ENCODE peak calls at places on chromosomes 12 and 14, in six cellular contexts. One of them, this sample, is unnamed.

GRCh38 chr14:36096090-36096489 is 80.4 kb downstream of the PTCSC3 start:
- DNase-seq in NB4: no peak
- DNase-seq in OCI-M1: no peak
- DNase-seq in DMS 273 treated with DMSO at 0.1 percent for 48 hours: no peak
- DNase-seq in retina: no peak
- DNase-seq in activated CD4-positive, alpha-beta T cell treated with anti-CD3 and anti-CD28 coated beads, Interleukin-2, amount 10 ng/mL, durations not matched to agents 7 days and 5 days: no peak
- DNase-seq in this sample: no peak

GRCh38 chr14:103067231-103067954 is 10.0 kb upstream of the CDC42BPB start:
- DNase-seq in DMS 273 treated with DMSO at 0.1 percent for 48 hours: no peak
- DNase-seq in activated CD4-positive, alpha-beta T cell treated with anti-CD3 and anti-CD28 coated beads, Interleukin-2, amount 10 ng/mL, durations not matched to agents 7 days and 5 days: no peak
- DNase-seq in retina: no peak
- DNase-seq in NB4: no peak
- DNase-seq in OCI-M1: no peak
- DNase-seq in this sample: no peak

GRCh38 chr12:868722-869121 is 80.8 kb downstream of the RAD52 start:
- DNase-seq in retina: no peak
- DNase-seq in OCI-M1: no peak
- DNase-seq in DMS 273 treated with DMSO at 0.1 percent for 48 hours: no peak
- DNase-seq in NB4: no peak
- DNase-seq in activated CD4-positive, alpha-beta T cell treated with anti-CD3 and anti-CD28 coated beads, Interleukin-2, amount 10 ng/mL, durations not matched to agents 7 days and 5 days: no peak
- DNase-seq in this sample: no peak

GRCh38 chr12:22361785-22362184 is 27.3 kb upstream of the ST8SIA1 start:
- DNase-seq in NB4: no peak
- DNase-seq in activated CD4-positive, alpha-beta T cell treated with anti-CD3 and anti-CD28 coated beads, Interleukin-2, amount 10 ng/mL, durations not matched to agents 7 days and 5 days: no peak
- DNase-seq in retina: no peak
- DNase-seq in OCI-M1: no peak
- DNase-seq in DMS 273 treated with DMSO at 0.1 percent for 48 hours: no peak
- DNase-seq in this sample: no peak

GRCh38 chr14:85688024-85688423 is 158.1 kb downstream of the FLRT2 start:
- DNase-seq in DMS 273 treated with DMSO at 0.1 percent for 48 hours: no peak
- DNase-seq in retina: no peak
- DNase-seq in activated CD4-positive, alpha-beta T cell treated with anti-CD3 and anti-CD28 coated beads, Interleukin-2, amount 10 ng/mL, durations not matched to agents 7 days and 5 days: no peak
- DNase-seq in NB4: no peak
- DNase-seq in OCI-M1: no peak
- DNase-seq in this sample: no peak

GRCh38 chr14:55532645-55533309 is 47.2 kb upstream of the KTN1 start:
- DNase-seq in OCI-M1: no peak
- DNase-seq in retina: no peak
- DNase-seq in activated CD4-positive, alpha-beta T cell treated with anti-CD3 and anti-CD28 coated beads, Interleukin-2, amount 10 ng/mL, durations not matched to agents 7 days and 5 days: no peak
- DNase-seq in NB4: no peak
- DNase-seq in DMS 273 treated with DMSO at 0.1 percent for 48 hours: peak; percentile 41
- DNase-seq in this sample: no peak

GRCh38 chr12:67484788-67485480 is 163.6 kb upstream of the DYRK2 start:
- DNase-seq in activated CD4-positive, alpha-beta T cell treated with anti-CD3 and anti-CD28 coated beads, Interleukin-2, amount 10 ng/mL, durations not matched to agents 7 days and 5 days: peak; percentile 27
- DNase-seq in retina: no peak
- DNase-seq in DMS 273 treated with DMSO at 0.1 percent for 48 hours: no peak
- DNase-seq in OCI-M1: no peak
- DNase-seq in NB4: no peak
- DNase-seq in this sample: no peak

GRCh38 chr12:29656762-29657538 is 126.8 kb downstream of the TMTC1 start:
- DNase-seq in NB4: no peak
- DNase-seq in OCI-M1: no peak
- DNase-seq in activated CD4-positive, alpha-beta T cell treated with anti-CD3 and anti-CD28 coated beads, Interleukin-2, amount 10 ng/mL, durations not matched to agents 7 days and 5 days: no peak
- DNase-seq in DMS 273 treated with DMSO at 0.1 percent for 48 hours: peak; percentile 51
- DNase-seq in retina: no peak
- DNase-seq in this sample: no peak

GRCh38 chr12:109598428-109598854 is 24.8 kb downstream of the MVK start:
- DNase-seq in retina: no peak
- DNase-seq in OCI-M1: no peak
- DNase-seq in DMS 273 treated with DMSO at 0.1 percent for 48 hours: no peak
- DNase-seq in NB4: no peak
- DNase-seq in activated CD4-positive, alpha-beta T cell treated with anti-CD3 and anti-CD28 coated beads, Interleukin-2, amount 10 ng/mL, durations not matched to agents 7 days and 5 days: no peak
- DNase-seq in this sample: no peak

GRCh38 chr12:92369643-92370042 is 224.0 kb upstream of the BTG1 start:
- DNase-seq in DMS 273 treated with DMSO at 0.1 percent for 48 hours: no peak
- DNase-seq in activated CD4-positive, alpha-beta T cell treated with anti-CD3 and anti-CD28 coated beads, Interleukin-2, amount 10 ng/mL, durations not matched to agents 7 days and 5 days: no peak
- DNase-seq in NB4: no peak
- DNase-seq in OCI-M1: no peak
- DNase-seq in retina: no peak
- DNase-seq in this sample: no peak

GRCh38 chr12:62783881-62784280 is 151.1 kb downstream of the PPM1H start:
- DNase-seq in NB4: no peak
- DNase-seq in DMS 273 treated with DMSO at 0.1 percent for 48 hours: no peak
- DNase-seq in OCI-M1: no peak
- DNase-seq in retina: no peak
- DNase-seq in activated CD4-positive, alpha-beta T cell treated with anti-CD3 and anti-CD28 coated beads, Interleukin-2, amount 10 ng/mL, durations not matched to agents 7 days and 5 days: no peak
- DNase-seq in this sample: no peak

GRCh38 chr12:80186727-80187217 is 87.4 kb downstream of the OTOGL start:
- DNase-seq in NB4: peak; percentile 64
- DNase-seq in DMS 273 treated with DMSO at 0.1 percent for 48 hours: peak; percentile 54
- DNase-seq in OCI-M1: peak; percentile 86
- DNase-seq in activated CD4-positive, alpha-beta T cell treated with anti-CD3 and anti-CD28 coated beads, Interleukin-2, amount 10 ng/mL, durations not matched to agents 7 days and 5 days: peak; percentile 55
- DNase-seq in retina: peak; percentile 36
- DNase-seq in this sample: no peak

GRCh38 chr12:104358353-104359003 is 54.9 kb downstream of the EID3 start:
- DNase-seq in activated CD4-positive, alpha-beta T cell treated with anti-CD3 and anti-CD28 coated beads, Interleukin-2, amount 10 ng/mL, durations not matched to agents 7 days and 5 days: peak; percentile 82
- DNase-seq in NB4: peak; percentile 92
- DNase-seq in retina: peak; percentile 42
- DNase-seq in OCI-M1: peak; percentile 93
- DNase-seq in DMS 273 treated with DMSO at 0.1 percent for 48 hours: no peak
- DNase-seq in this sample: peak; percentile 77

GRCh38 chr12:130461868-130462557 is 124.3 kb downstream of the PIWIL1 start:
- DNase-seq in retina: no peak
- DNase-seq in DMS 273 treated with DMSO at 0.1 percent for 48 hours: no peak
- DNase-seq in NB4: no peak
- DNase-seq in activated CD4-positive, alpha-beta T cell treated with anti-CD3 and anti-CD28 coated beads, Interleukin-2, amount 10 ng/mL, durations not matched to agents 7 days and 5 days: no peak
- DNase-seq in OCI-M1: no peak
- DNase-seq in this sample: no peak

GRCh38 chr14:105205718-105206208 is 24.7 kb upstream of the NUDT14 start:
- DNase-seq in OCI-M1: no peak
- DNase-seq in retina: peak; percentile 45
- DNase-seq in activated CD4-positive, alpha-beta T cell treated with anti-CD3 and anti-CD28 coated beads, Interleukin-2, amount 10 ng/mL, durations not matched to agents 7 days and 5 days: no peak
- DNase-seq in DMS 273 treated with DMSO at 0.1 percent for 48 hours: peak; percentile 33
- DNase-seq in NB4: no peak
- DNase-seq in this sample: no peak

GRCh38 chr14:51939727-51940126 is 49.6 kb upstream of the RTRAF start:
- DNase-seq in retina: no peak
- DNase-seq in DMS 273 treated with DMSO at 0.1 percent for 48 hours: no peak
- DNase-seq in NB4: no peak
- DNase-seq in activated CD4-positive, alpha-beta T cell treated with anti-CD3 and anti-CD28 coated beads, Interleukin-2, amount 10 ng/mL, durations not matched to agents 7 days and 5 days: no peak
- DNase-seq in OCI-M1: no peak
- DNase-seq in this sample: no peak

GRCh38 chr12:116194935-116195431 is 82.5 kb downstream of the MED13L start:
- DNase-seq in activated CD4-positive, alpha-beta T cell treated with anti-CD3 and anti-CD28 coated beads, Interleukin-2, amount 10 ng/mL, durations not matched to agents 7 days and 5 days: peak; percentile 53
- DNase-seq in NB4: peak; percentile 38
- DNase-seq in DMS 273 treated with DMSO at 0.1 percent for 48 hours: no peak
- DNase-seq in OCI-M1: peak; percentile 66
- DNase-seq in retina: no peak
- DNase-seq in this sample: no peak

GRCh38 chr14:55889124-55889523 is 229.1 kb upstream of the PELI2 start:
- DNase-seq in OCI-M1: no peak
- DNase-seq in DMS 273 treated with DMSO at 0.1 percent for 48 hours: peak; percentile 4
- DNase-seq in NB4: no peak
- DNase-seq in retina: no peak
- DNase-seq in activated CD4-positive, alpha-beta T cell treated with anti-CD3 and anti-CD28 coated beads, Interleukin-2, amount 10 ng/mL, durations not matched to agents 7 days and 5 days: no peak
- DNase-seq in this sample: no peak

GRCh38 chr12:94553130-94553519 is 93.5 kb upstream of the CEP83 start:
- DNase-seq in retina: no peak
- DNase-seq in OCI-M1: no peak
- DNase-seq in activated CD4-positive, alpha-beta T cell treated with anti-CD3 and anti-CD28 coated beads, Interleukin-2, amount 10 ng/mL, durations not matched to agents 7 days and 5 days: no peak
- DNase-seq in NB4: no peak
- DNase-seq in DMS 273 treated with DMSO at 0.1 percent for 48 hours: no peak
- DNase-seq in this sample: no peak

GRCh38 chr14:73007835-73008234 is 19.1 kb downstream of the ZFYVE1 start:
- DNase-seq in DMS 273 treated with DMSO at 0.1 percent for 48 hours: no peak
- DNase-seq in activated CD4-positive, alpha-beta T cell treated with anti-CD3 and anti-CD28 coated beads, Interleukin-2, amount 10 ng/mL, durations not matched to agents 7 days and 5 days: no peak
- DNase-seq in OCI-M1: no peak
- DNase-seq in retina: no peak
- DNase-seq in NB4: no peak
- DNase-seq in this sample: no peak

GRCh38 chr14:47454025-47454424 is 221.4 kb downstream of the MDGA2 start:
- DNase-seq in NB4: no peak
- DNase-seq in DMS 273 treated with DMSO at 0.1 percent for 48 hours: no peak
- DNase-seq in activated CD4-positive, alpha-beta T cell treated with anti-CD3 and anti-CD28 coated beads, Interleukin-2, amount 10 ng/mL, durations not matched to agents 7 days and 5 days: no peak
- DNase-seq in OCI-M1: no peak
- DNase-seq in retina: no peak
- DNase-seq in this sample: no peak

GRCh38 chr14:74804219-74804825 is 41.2 kb downstream of the YLPM1 start:
- DNase-seq in retina: no peak
- DNase-seq in NB4: peak; percentile 53
- DNase-seq in activated CD4-positive, alpha-beta T cell treated with anti-CD3 and anti-CD28 coated beads, Interleukin-2, amount 10 ng/mL, durations not matched to agents 7 days and 5 days: peak; percentile 48
- DNase-seq in DMS 273 treated with DMSO at 0.1 percent for 48 hours: peak; percentile 46
- DNase-seq in OCI-M1: peak; percentile 51
- DNase-seq in this sample: no peak

GRCh38 chr12:28149279-28149678 is 41.0 kb upstream of the CCDC91 start:
- DNase-seq in OCI-M1: no peak
- DNase-seq in activated CD4-positive, alpha-beta T cell treated with anti-CD3 and anti-CD28 coated beads, Interleukin-2, amount 10 ng/mL, durations not matched to agents 7 days and 5 days: no peak
- DNase-seq in retina: no peak
- DNase-seq in DMS 273 treated with DMSO at 0.1 percent for 48 hours: no peak
- DNase-seq in NB4: no peak
- DNase-seq in this sample: no peak